ENCODE peak calls at places on chromosome 21, in nine cellular contexts. M is HL-60, T is transverse colon, Y is colonic mucosa, R is A549, O is MM.1S, J is Peyer's patch, P is IMR-90, L is Panc1. E is an unnamed sample.
A peak's percentile ranks its signal among the peaks of the same experiment; 100 is the strongest.

GRCh38 chr21:45998871-45999580 is 17.5 kb downstream of the COL6A1 start:
- DNase-seq in J (peak; percentile 32), P (no peak), T (no peak), M (no peak), Y (no peak), O (no peak), L (no peak), R (no peak), E (no peak)

GRCh38 chr21:32653326-32653901 is 41.2 kb upstream of the CFAP298 start:
- DNase-seq in T (no peak), M (peak; percentile 29), Y (no peak), L (peak; percentile 24), O (peak; percentile 56), R (peak; percentile 19), J (no peak), P (peak; percentile 10), E (peak; percentile 34)

GRCh38 chr21:45497846-45498645 is 44.2 kb downstream of the SLC19A1 start:
- DNase-seq in O (no peak), R (no peak), L (no peak), Y (no peak), P (no peak), J (no peak), M (no peak), T (no peak), E (no peak)

GRCh38 chr21:45270306-45270821 is 17.3 kb downstream of the POFUT2 start:
- DNase-seq in M (no peak), J (no peak), P (no peak), L (no peak), R (peak; percentile 31), Y (no peak), O (no peak), T (peak; percentile 3), E (no peak)

GRCh38 chr21:21101911-21102310 is 103.7 kb downstream of the NCAM2 start:
- DNase-seq in Y (no peak), R (no peak), M (peak; percentile 86), P (peak; percentile 85), O (peak; percentile 46), T (no peak), L (no peak), J (no peak), E (peak; percentile 59)

GRCh38 chr21:28615276-28615675 is 377.4 kb downstream of the LTN1 start:
- DNase-seq in P (peak; percentile 84), Y (no peak), J (no peak), L (no peak), M (no peak), R (no peak), O (no peak), T (no peak), E (peak; percentile 60)

GRCh38 chr21:35853321-35853922 is 206.9 kb downstream of the SETD4 start:
- DNase-seq in M (no peak), R (no peak), T (no peak), L (no peak), P (peak; percentile 60), O (no peak), Y (no peak), J (no peak), E (no peak)

GRCh38 chr21:36087362-36088138 is 17.7 kb downstream of the CBR1 start:
- DNase-seq in P (peak; percentile 23), J (no peak), O (no peak), L (no peak), R (no peak), M (no peak), Y (no peak), T (no peak), E (peak; percentile 11)

GRCh38 chr21:46295996-46296752 is 10.0 kb downstream of the YBEY start:
- DNase-seq in J (peak; percentile 72), R (no peak), T (peak; percentile 70), Y (peak; percentile 76), L (no peak), P (peak; percentile 32), M (peak; percentile 77), O (no peak), E (peak; percentile 64)

GRCh38 chr21:45391743-45392079 is 13.3 kb upstream of the COL18A1 start:
- DNase-seq in Y (no peak), P (no peak), O (no peak), M (no peak), L (no peak), T (no peak), R (no peak), J (no peak), E (no peak)

GRCh38 chr21:25916226-25916625 is 181.5 kb downstream of the GABPA start:
- DNase-seq in Y (no peak), P (no peak), T (no peak), R (no peak), M (no peak), L (no peak), O (no peak), J (no peak), E (no peak)

GRCh38 chr21:45997495-45998275 is 16.1 kb downstream of the COL6A1 start:
- DNase-seq in L (no peak), R (no peak), M (no peak), Y (peak; percentile 10), J (peak; percentile 38), O (no peak), P (no peak), T (peak; percentile 7), E (no peak)

GRCh38 chr21:25025596-25025995 is 581.7 kb downstream of the MRPL39 start:
- DNase-seq in L (no peak), J (no peak), P (no peak), R (no peak), Y (no peak), O (no peak), M (peak; percentile 63), T (no peak), E (no peak)

GRCh38 chr21:35611752-35612151 is 448.6 kb downstream of the SETD4 start:
- DNase-seq in J (no peak), R (no peak), Y (no peak), T (no peak), P (peak; percentile 54), M (no peak), O (no peak), L (no peak), E (peak; percentile 53)

GRCh38 chr21:19864456-19864855 is 1133.8 kb upstream of the NCAM2 start:
- DNase-seq in M (no peak), L (no peak), O (no peak), T (no peak), P (no peak), Y (no peak), R (no peak), J (no peak), E (no peak)

GRCh38 chr21:36881223-36881622 is 85.2 kb downstream of the HLCS start:
- DNase-seq in O (no peak), P (peak; percentile 51), Y (no peak), J (no peak), R (no peak), T (no peak), L (no peak), M (no peak), E (peak; percentile 68)

GRCh38 chr21:35504277-35504676 is 455.2 kb upstream of the RUNX1 start:
- DNase-seq in O (no peak), J (no peak), P (no peak), Y (no peak), M (no peak), T (no peak), R (no peak), L (no peak), E (no peak)

GRCh38 chr21:31630062-31630711 is 29.3 kb upstream of the SOD1 start:
- DNase-seq in P (peak; percentile 93), O (no peak), R (peak; percentile 79), L (peak; percentile 73), Y (no peak), M (no peak), T (no peak), J (no peak), E (no peak)

GRCh38 chr21:36858320-36858957 is 108.0 kb downstream of the HLCS start:
- DNase-seq in O (no peak), Y (no peak), T (no peak), P (peak; percentile 39), M (no peak), J (no peak), R (peak; percentile 76), L (peak; percentile 74), E (no peak)

GRCh38 chr21:45975017-45975595 is 6.5 kb upstream of the COL6A1 start:
- DNase-seq in L (no peak), R (no peak), T (peak; percentile 57), O (no peak), J (peak; percentile 54), M (no peak), P (peak; percentile 43), Y (no peak), E (peak; percentile 53)

GRCh38 chr21:45634511-45635183 is 8.9 kb upstream of the PCBP3 start:
- DNase-seq in J (no peak), M (no peak), L (no peak), T (no peak), O (no peak), Y (peak; percentile 7), P (peak; percentile 18), R (no peak), E (peak; percentile 19)

GRCh38 chr21:33123396-33124120 is 53.6 kb downstream of the OLIG1 start:
- DNase-seq in Y (no peak), J (no peak), O (no peak), R (no peak), T (no peak), M (no peak), P (no peak), L (no peak), E (no peak)

GRCh38 chr21:14993072-14993471 is 71.7 kb downstream of the NRIP1 start:
- DNase-seq in O (no peak), Y (no peak), T (no peak), L (no peak), R (no peak), M (no peak), P (peak; percentile 42), J (no peak), E (no peak)

GRCh38 chr21:41868062-41868710 is 11.0 kb downstream of the PRDM15 start:
- DNase-seq in Y (no peak), T (peak; percentile 43), J (no peak), M (no peak), R (no peak), L (no peak), P (peak; percentile 12), O (peak; percentile 97), E (no peak)
- H3K4me3 ChIP-seq in Y (no peak overlapping the region), T (no peak overlapping the region), J (no peak overlapping the region), M (no peak overlapping the region), R (no peak overlapping the region), L (no peak overlapping the region), P (no peak overlapping the region), O (peak overlapping the region; percentile 43), E (peak overlapping the region; percentile 54)

GRCh38 chr21:38824124-38824822 is 18.5 kb downstream of the ETS2 start:
- DNase-seq in M (no peak), J (peak; percentile 74), P (peak; percentile 90), O (no peak), L (no peak), T (peak; percentile 55), Y (peak; percentile 78), R (no peak), E (peak; percentile 52)
- H3K4me3 ChIP-seq in M (no peak overlapping the region), J (no peak overlapping the region), P (peak overlapping the region; percentile 4), O (no peak overlapping the region), L (no peak overlapping the region), T (no peak overlapping the region), Y (no peak overlapping the region), R (no peak overlapping the region), E (peak overlapping the region; percentile 19)

GRCh38 chr21:16842716-16843115 is 670.1 kb upstream of the CXADR start:
- DNase-seq in T (no peak), L (no peak), R (no peak), M (no peak), Y (no peak), J (no peak), O (no peak), P (peak; percentile 4), E (no peak)
- H3K4me3 ChIP-seq in T (no peak overlapping the region), L (no peak overlapping the region), R (no peak overlapping the region), M (no peak overlapping the region), Y (no peak overlapping the region), J (no peak overlapping the region), O (no peak overlapping the region), P (no peak overlapping the region), E (no peak overlapping the region)

GRCh38 chr21:26966978-26967913 is at the start of gene ADAMTS5:
- DNase-seq in O (no peak), P (peak; percentile 69), T (peak; percentile 15), J (peak; percentile 51), Y (peak; percentile 28), L (no peak), M (peak; percentile 88), R (no peak), E (peak; percentile 79)
- H3K4me3 ChIP-seq in O (no peak within 1 kb of the TSS), P (peak within 1 kb of the TSS; percentile 65), T (peak within 1 kb of the TSS; percentile 45), J (peak within 1 kb of the TSS; percentile 37), Y (peak within 1 kb of the TSS; percentile 33), L (peak within 1 kb of the TSS; percentile 42), M (peak within 1 kb of the TSS; percentile 55), R (no peak within 1 kb of the TSS), E (peak within 1 kb of the TSS; percentile 96)